ENCODE peak calls at places on chromosomes 13 and 19, in four cellular contexts. I, K, H and F are unnamed samples.

GRCh38 chr19:3065675-3066357 is 3.5 kb upstream of the TLE5 start:
- DNase-seq in I (no peak), K (no peak), H (peak; percentile 73), F (peak; percentile 80)

GRCh38 chr19:45251452-45252354 is 632 bp downstream of the MARK4 start:
- DNase-seq in I (no peak), K (peak; percentile 48), H (no peak), F (no peak)

GRCh38 chr13:27679896-27680295 is 58.2 kb downstream of the POLR1D start:
- DNase-seq in I (no peak), K (no peak), H (no peak), F (no peak)

GRCh38 chr13:28679628-28680027 is 20.7 kb downstream of the POMP start:
- DNase-seq in I (no peak), K (no peak), H (no peak), F (peak; percentile 9)

GRCh38 chr19:45778010-45778671 is 4.1 kb downstream of the DMPK start:
- DNase-seq in I (no peak), K (no peak), H (no peak), F (no peak)

GRCh38 chr13:95636853-95637252 is 7.7 kb downstream of the DZIP1 start:
- DNase-seq in I (no peak), K (no peak), H (no peak), F (no peak)

GRCh38 chr19:6700586-6701316 is 19.7 kb downstream of the C3 start:
- DNase-seq in I (no peak), K (no peak), H (no peak), F (no peak)

GRCh38 chr13:64239372-64239771 is 2823.7 kb upstream of the PCDH20 start:
- DNase-seq in I (no peak), K (no peak), H (no peak), F (no peak)

GRCh38 chr13:40958655-40959054 is 60.5 kb downstream of the ELF1 start:
- DNase-seq in I (no peak), K (no peak), H (no peak), F (no peak)

GRCh38 chr13:51425410-51426042 is 27.3 kb downstream of the INTS6 start:
- DNase-seq in I (no peak), K (no peak), H (no peak), F (no peak)

DNA sequence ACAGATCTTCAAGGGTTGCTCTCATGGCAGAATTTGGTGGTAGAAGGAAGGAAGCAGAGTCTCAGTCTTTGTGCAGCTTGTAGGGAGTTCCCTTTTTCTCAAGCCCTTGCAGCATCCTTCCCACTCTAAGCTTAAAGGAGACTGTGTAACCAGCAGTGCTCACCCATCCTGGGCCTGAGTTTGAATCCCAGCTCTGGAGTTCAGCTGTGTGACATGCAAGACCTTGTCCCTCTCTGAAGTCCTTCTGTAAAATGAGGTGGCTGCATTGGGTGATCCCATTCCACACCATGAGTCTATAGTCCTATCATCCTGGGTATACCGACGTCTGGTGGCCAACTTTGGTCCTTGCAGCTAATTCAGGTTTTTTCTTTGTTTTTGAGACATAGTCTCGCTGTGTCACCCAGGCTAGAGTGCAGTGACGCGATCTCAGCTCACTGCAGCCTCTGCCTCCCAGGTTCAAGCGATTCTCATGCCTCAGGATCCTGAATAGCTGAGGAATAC is 9.8 kb downstream of the SIGLEC10 start:
- DNase-seq in I (no peak), K (peak; percentile 84), H (no peak), F (peak; percentile 74)
- TF ChIP-seq BRCA1 in I (no peak), K (no peak), H (no peak), F (no peak)

DNA sequence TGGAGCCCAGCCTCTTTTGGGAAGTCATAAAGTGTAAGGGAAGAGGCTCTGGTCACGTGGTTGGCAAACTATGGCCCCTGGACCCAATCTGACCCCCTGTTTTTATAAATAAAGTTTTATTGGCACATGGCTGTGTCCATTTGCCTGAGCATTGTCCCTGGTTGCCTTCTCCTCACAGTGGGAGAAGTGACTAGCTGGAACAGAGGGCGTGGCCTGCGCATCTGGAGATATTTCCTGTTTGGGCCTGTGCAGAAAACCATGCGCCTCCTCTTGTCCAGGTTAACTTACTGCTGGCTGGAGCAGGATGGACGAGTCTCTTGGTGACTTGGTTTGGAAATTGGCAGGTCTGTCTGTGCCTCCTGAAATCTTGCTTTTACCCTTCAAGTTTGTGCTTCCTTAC is 48.3 kb downstream of the KDM4B start:
- DNase-seq in I (no peak), K (no peak), H (no peak), F (no peak)
- TF ChIP-seq BRCA1 in I (no peak), K (no peak), H (no peak), F (no peak)

DNA sequence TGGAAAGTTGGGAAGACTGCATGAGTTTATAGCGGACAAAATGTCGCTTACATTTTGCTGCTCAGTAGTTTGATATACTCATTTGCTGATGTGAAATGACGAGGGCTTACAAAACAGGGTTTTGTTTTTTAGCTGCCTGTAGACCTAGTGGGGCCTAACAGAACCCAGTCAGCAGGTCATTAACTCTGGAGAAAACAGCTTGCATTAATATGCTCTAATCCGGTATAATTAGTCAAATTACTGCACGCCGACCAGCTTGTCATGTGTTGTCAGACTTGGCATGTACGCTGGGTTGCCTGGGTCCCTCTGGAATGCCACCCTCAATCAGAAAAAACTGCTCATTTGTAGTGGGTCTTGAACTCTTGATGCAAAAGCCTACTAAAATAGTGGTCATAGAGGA is 37.7 kb upstream of the MAB21L1 start:
- DNase-seq in I (no peak), K (no peak), H (no peak), F (no peak)
- TF ChIP-seq BRCA1 in I (no peak), K (no peak), H (no peak), F (no peak)

GRCh38 chr13:55199132-55199531 is 1941.6 kb upstream of the PRR20A start:
- DNase-seq in I (no peak), K (no peak), H (no peak), F (peak; percentile 0)
- TF ChIP-seq BRCA1 in I (no peak), K (no peak), H (no peak), F (no peak)